ENCODE peak calls at places on chromosomes 16 and 17, in nine cellular contexts. C is Calu3; V is B cell; P is activated T-helper 1 cell treated with anti-CD3 and anti-CD28 coated beads, Interleukin-12 subunit alpha, Interleukin-12 subunit beta, Interleukin-2, Interleukin-4 antibody, amounts not matched to agents 30 ng/mL and 10 ng/mL and 1 ng/mL, durations not matched to agents 14 hours and 24 hours and 36 hours; W is caudate nucleus; J is head of caudate nucleus; I is A172; L is BE2C; H is stimulated activated CD4-positive, alpha-beta T cell treated with anti-CD3 and anti-CD28 coated beads, TNF-alpha, amount 100 ng/mL, for 48 hours. M is an unnamed sample.

GRCh38 chr17:75295220-75296158 is 6.3 kb upstream of the SLC25A19 start:
- DNase-seq in C (no peak), V (peak; percentile 82), P (peak; percentile 49), W (no peak), J (no peak), I (no peak), L (no peak), H (no peak), M (no peak)

GRCh38 chr16:17211797-17212196 is 259.0 kb downstream of the XYLT1 start:
- DNase-seq in C (peak; percentile 58), V (peak; percentile 25), P (no peak), W (no peak), J (no peak), I (no peak), L (peak; percentile 43), H (peak; percentile 12), M (no peak)

GRCh38 chr17:37802712-37803416 is 58.0 kb upstream of the HNF1B start:
- DNase-seq in C (no peak), V (no peak), P (no peak), W (no peak), J (peak; percentile 14), I (peak; percentile 69), L (peak; percentile 29), H (no peak), M (no peak)

GRCh38 chr17:72004011-72004427 is 116.8 kb upstream of the SOX9 start:
- DNase-seq in C (no peak), V (no peak), P (no peak), W (no peak), J (no peak), I (peak; percentile 64), L (no peak), H (no peak), M (no peak)

GRCh38 chr16:17331991-17332390 is 138.8 kb downstream of the XYLT1 start:
- DNase-seq in C (no peak), V (no peak), P (no peak), W (no peak), J (no peak), I (no peak), L (no peak), H (no peak), M (no peak)

GRCh38 chr17:62968445-62968923 is 2.4 kb downstream of the TANC2 start:
- DNase-seq in C (peak; percentile 61), V (peak; percentile 75), P (peak; percentile 44), W (no peak), J (peak; percentile 56), I (peak; percentile 90), L (peak; percentile 68), H (no peak), M (peak; percentile 65)

GRCh38 chr17:66980896-66981295 is 16.4 kb downstream of the CACNG4 start:
- DNase-seq in C (no peak), V (no peak), P (no peak), W (no peak), J (no peak), I (no peak), L (no peak), H (no peak), M (no peak)

GRCh38 chr16:4217246-4218131 is 24.4 kb downstream of the SRL start:
- DNase-seq in C (no peak), V (no peak), P (no peak), W (no peak), J (no peak), I (no peak), L (peak; percentile 80), H (no peak), M (no peak)

GRCh38 chr17:80919331-80920284 is 72.0 kb upstream of the CHMP6 start:
- DNase-seq in C (no peak), V (no peak), P (no peak), W (no peak), J (no peak), I (no peak), L (no peak), H (no peak), M (no peak)

GRCh38 chr16:27924411-27925118 is 138.9 kb downstream of the GSG1L start:
- DNase-seq in C (no peak), V (no peak), P (no peak), W (no peak), J (no peak), I (peak; percentile 10), L (no peak), H (no peak), M (no peak)

GRCh38 chr17:16406742-16407674 is 8.4 kb upstream of the TRPV2 start:
- DNase-seq in C (peak; percentile 20), V (peak; percentile 26), P (no peak), W (no peak), J (no peak), I (no peak), L (peak; percentile 57), H (no peak), M (no peak)

GRCh38 chr16:3094289-3095027 is 4.6 kb downstream of the ZSCAN10 start:
- DNase-seq in C (peak; percentile 46), V (peak; percentile 66), P (no peak), W (no peak), J (peak; percentile 23), I (peak; percentile 39), L (peak; percentile 48), H (no peak), M (peak; percentile 28)

GRCh38 chr16:1839554-1839953 is 12.5 kb downstream of the FAHD1 start:
- DNase-seq in C (no peak), V (no peak), P (no peak), W (no peak), J (no peak), I (no peak), L (no peak), H (no peak), M (peak; percentile 63)

GRCh38 chr17:79980246-79981043 is 55.2 kb downstream of the TBC1D16 start:
- DNase-seq in C (no peak), V (no peak), P (no peak), W (no peak), J (no peak), I (no peak), L (no peak), H (no peak), M (no peak)

GRCh38 chr16:50625374-50625773 is 55.7 kb downstream of the SNX20 start:
- DNase-seq in C (no peak), V (no peak), P (no peak), W (no peak), J (no peak), I (no peak), L (no peak), H (no peak), M (no peak)

M was measured in GF-D8.